ENCODE peak calls at places on chromosomes 6 and 20, in six cellular contexts. H is heart left ventricle; K is pancreas; I is CD8-positive, alpha-beta T cell; R is uterus; W is gastrocnemius medialis. T is an unnamed sample. For H3K9me3, the result is how much of the 10 kb centered on the place peaks cover.

GRCh38 chr6:155142163-155142901 is 121.5 kb upstream of the CLDN20 start:
- DNase-seq in H (no peak), I (no peak), W (no peak), R (peak), K (no peak), T (no peak)

GRCh38 chr6:133040025-133040838 is 200.9 kb upstream of the EYA4 start:
- DNase-seq in H (no peak), W (no peak), R (no peak), K (no peak), I (no peak), T (no peak)

GRCh38 chr20:61043681-61044080 is 208.4 kb upstream of the CDH4 start:
- DNase-seq in R (no peak), H (no peak), I (no peak), W (no peak), K (no peak), T (no peak)

GRCh38 chr6:48641544-48641943 is 530.5 kb upstream of the PTCHD4 start:
- DNase-seq in R (no peak), H (no peak), I (no peak), W (no peak), K (no peak), T (no peak)

GRCh38 chr6:144317736-144318135 is 32.6 kb downstream of the UTRN start:
- DNase-seq in K (no peak), I (no peak), R (no peak), H (no peak), W (no peak), T (no peak)

GRCh38 chr6:148272084-148272483 is 70.6 kb upstream of the SASH1 start:
- DNase-seq in H (no peak), K (no peak), W (no peak), R (no peak), I (no peak), T (no peak)

GRCh38 chr6:112626468-112627082 is 279.4 kb downstream of the RFPL4B start:
- DNase-seq in R (no peak), W (no peak), I (no peak), H (no peak), K (no peak), T (no peak)

GRCh38 chr20:383889-384288 is 3.3 kb downstream of the TRIB3 start:
- DNase-seq in H (no peak), I (no peak), K (no peak), W (no peak), R (no peak), T (no peak)

GRCh38 chr20:25500880-25501351 is 84.4 kb downstream of the NINL start:
- DNase-seq in K (no peak), I (no peak), H (no peak), R (no peak), W (no peak), T (no peak)

GRCh38 chr6:148624025-148624424 is 122.8 kb upstream of the UST start:
- DNase-seq in R (no peak), W (no peak), I (no peak), H (no peak), K (no peak), T (no peak)

GRCh38 chr20:14415492-14415891 is 78.1 kb upstream of the FLRT3 start:
- DNase-seq in W (no peak), I (no peak), R (no peak), H (no peak), K (no peak), T (no peak)

GRCh38 chr6:63295553-63295952 is 24.2 kb downstream of the LGSN start:
- DNase-seq in H (no peak), I (no peak), R (no peak), W (no peak), K (no peak), T (no peak)

GRCh38 chr6:112245511-112246203 is 8.7 kb downstream of the LAMA4 start:
- DNase-seq in R (no peak), H (no peak), W (no peak), I (no peak), K (no peak), T (no peak)

GRCh38 chr6:132499757-132500156 is 13.2 kb downstream of the STX7 start:
- DNase-seq in W (no peak), K (no peak), H (no peak), R (no peak), I (no peak), T (no peak)

GRCh38 chr6:43779864-43780260 is 9.9 kb downstream of the VEGFA start:
- DNase-seq in H (no peak), W (no peak), I (no peak), K (no peak), R (peak), T (no peak)

GRCh38 chr20:11995750-11996567 is 78.3 kb downstream of the BTBD3 start:
- DNase-seq in R (no peak), I (no peak), K (no peak), W (no peak), H (no peak), T (no peak)

GRCh38 chr20:62818592-62819493 is 2.0 kb downstream of the COL9A3 start:
- DNase-seq in I (no peak), H (peak), K (peak), W (no peak), R (peak), T (no peak)

GRCh38 chr20:45853484-45853883 is 3.7 kb downstream of the ACOT8 start:
- DNase-seq in I (no peak), W (no peak), K (no peak), H (no peak), R (no peak), T (no peak)

GRCh38 chr6:113120577-113121285 is 736.4 kb upstream of the MARCKS start:
- DNase-seq in R (no peak), I (no peak), K (no peak), H (no peak), W (no peak), T (no peak)

GRCh38 chr6:126657556-126658129 is 317.7 kb downstream of the CENPW start:
- DNase-seq in W (no peak), I (no peak), R (no peak), H (no peak), K (no peak), T (no peak)

GRCh38 chr20:4434681-4435080 is 287.0 kb upstream of the PRND start:
- DNase-seq in R (no peak), I (no peak), K (no peak), H (no peak), W (no peak), T (no peak)

DNA sequence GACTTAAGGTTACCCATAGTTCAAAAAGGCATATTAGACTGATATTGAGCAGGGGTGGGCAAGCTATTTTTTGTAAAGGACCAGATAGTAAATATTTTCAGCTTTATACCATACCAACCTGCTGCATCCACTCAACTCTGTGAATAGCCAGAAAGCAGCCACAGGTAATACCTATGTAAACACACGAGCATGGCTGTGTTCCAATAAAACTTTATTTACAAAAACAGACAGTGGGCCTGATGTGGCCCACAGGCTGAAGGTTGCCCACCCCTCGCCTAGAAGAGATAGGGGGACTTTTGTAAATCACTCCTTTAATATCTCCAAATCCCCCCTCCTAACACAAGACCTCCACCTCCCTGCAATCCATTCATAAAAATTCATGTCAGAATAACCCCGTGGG is 64.4 kb downstream of the PSMG4 start:
- DNase-seq in W (no peak), K (no peak), I (no peak), H (no peak), R (no peak), T (no peak)
- H3K27ac ChIP-seq in W (no peak), K (no peak), I (no peak), H (no peak), R (peak), T (no peak)

GRCh38 chr6:28606424-28607391 is 81.0 kb downstream of the GPX5 start:
- DNase-seq in R (no peak), W (no peak), I (peak), K (no peak), H (no peak), T (no peak)
- TF ChIP-seq CTCF in R (no peak), W (no peak), I (no peak), K (no peak), H (no peak), T (no peak)

GRCh38 chr6:170094686-170095272 is 196.1 kb downstream of the DLL1 start:
- DNase-seq in W (no peak), H (no peak), I (no peak), R (no peak), K (peak), T (peak)
- H3K9me3 ChIP-seq in W (under half), H (under half), I (under half), R (under half), K (under half), T (under half)

GRCh38 chr20:13141541-13141940 is 79.5 kb upstream of the ISM1 start:
- DNase-seq in W (no peak), K (no peak), H (no peak), I (no peak), R (no peak), T (no peak)
- H3K27ac ChIP-seq in W (no peak), K (no peak), H (no peak), I (no peak), R (no peak), T (no peak)